ENCODE peak calls at places on chromosomes 3 and 15, in ten cellular contexts. One of them, this sample, is unnamed.

GRCh38 chr15:87287156-87287555 is 969.4 kb downstream of the NTRK3 start:
- DNase-seq in GM23338: no peak
- DNase-seq in ovary: no peak
- DNase-seq in lung: no peak
- DNase-seq in cardiac fibroblast: peak
- DNase-seq in Peyer's patch: no peak
- DNase-seq in stomach: no peak
- DNase-seq in right atrium auricular region: no peak
- DNase-seq in brain microvascular endothelial cell: peak
- DNase-seq in cardiac muscle cell: peak
- DNase-seq in this sample: peak

GRCh38 chr3:136255672-136256406 is 5.7 kb downstream of the PCCB start:
- DNase-seq in lung: no peak
- DNase-seq in cardiac fibroblast: no peak
- DNase-seq in Peyer's patch: peak
- DNase-seq in ovary: no peak
- DNase-seq in cardiac muscle cell: no peak
- DNase-seq in stomach: no peak
- DNase-seq in brain microvascular endothelial cell: no peak
- DNase-seq in GM23338: no peak
- DNase-seq in right atrium auricular region: no peak
- DNase-seq in this sample: no peak

GRCh38 chr3:111895079-111895478 is 36.0 kb downstream of the PHLDB2 start:
- DNase-seq in stomach: no peak
- DNase-seq in right atrium auricular region: no peak
- DNase-seq in cardiac muscle cell: peak
- DNase-seq in Peyer's patch: no peak
- DNase-seq in ovary: no peak
- DNase-seq in brain microvascular endothelial cell: peak
- DNase-seq in cardiac fibroblast: peak
- DNase-seq in GM23338: peak
- DNase-seq in lung: no peak
- DNase-seq in this sample: no peak

GRCh38 chr15:52331490-52332240 is 36.1 kb upstream of the MYO5C start:
- DNase-seq in lung: no peak
- DNase-seq in ovary: no peak
- DNase-seq in Peyer's patch: peak
- DNase-seq in stomach: peak
- DNase-seq in brain microvascular endothelial cell: peak
- DNase-seq in cardiac fibroblast: peak
- DNase-seq in right atrium auricular region: no peak
- DNase-seq in cardiac muscle cell: peak
- DNase-seq in GM23338: peak
- DNase-seq in this sample: no peak

GRCh38 chr15:81133782-81134461 is at the start of gene CFAP161:
- DNase-seq in stomach: peak
- DNase-seq in Peyer's patch: peak
- DNase-seq in GM23338: peak
- DNase-seq in brain microvascular endothelial cell: peak
- DNase-seq in cardiac muscle cell: peak
- DNase-seq in ovary: peak
- DNase-seq in right atrium auricular region: peak
- DNase-seq in cardiac fibroblast: peak
- DNase-seq in lung: peak
- DNase-seq in this sample: peak

GRCh38 chr3:53518495-53518981 is 24.1 kb downstream of the CACNA1D start:
- DNase-seq in Peyer's patch: no peak
- DNase-seq in cardiac muscle cell: peak
- DNase-seq in GM23338: no peak
- DNase-seq in brain microvascular endothelial cell: no peak
- DNase-seq in cardiac fibroblast: no peak
- DNase-seq in lung: no peak
- DNase-seq in stomach: no peak
- DNase-seq in ovary: no peak
- DNase-seq in right atrium auricular region: no peak
- DNase-seq in this sample: no peak

GRCh38 chr3:150739877-150740645 is 22.9 kb downstream of the SIAH2 start:
- DNase-seq in brain microvascular endothelial cell: no peak
- DNase-seq in ovary: no peak
- DNase-seq in lung: no peak
- DNase-seq in Peyer's patch: no peak
- DNase-seq in cardiac fibroblast: no peak
- DNase-seq in GM23338: no peak
- DNase-seq in cardiac muscle cell: no peak
- DNase-seq in stomach: no peak
- DNase-seq in right atrium auricular region: no peak
- DNase-seq in this sample: no peak

GRCh38 chr3:184783309-184783708 is 28.7 kb upstream of the VPS8 start:
- DNase-seq in GM23338: no peak
- DNase-seq in Peyer's patch: no peak
- DNase-seq in right atrium auricular region: no peak
- DNase-seq in lung: no peak
- DNase-seq in brain microvascular endothelial cell: no peak
- DNase-seq in cardiac fibroblast: no peak
- DNase-seq in stomach: no peak
- DNase-seq in cardiac muscle cell: no peak
- DNase-seq in ovary: no peak
- DNase-seq in this sample: no peak

GRCh38 chr3:126524429-126524988 is 554 bp downstream of the CHST13 start:
- DNase-seq in cardiac muscle cell: no peak
- DNase-seq in Peyer's patch: no peak
- DNase-seq in GM23338: no peak
- DNase-seq in ovary: no peak
- DNase-seq in right atrium auricular region: no peak
- DNase-seq in cardiac fibroblast: no peak
- DNase-seq in brain microvascular endothelial cell: no peak
- DNase-seq in lung: no peak
- DNase-seq in stomach: no peak
- DNase-seq in this sample: no peak

GRCh38 chr3:195897081-195897852 is 11.1 kb downstream of the TNK2 start:
- DNase-seq in right atrium auricular region: peak
- DNase-seq in GM23338: no peak
- DNase-seq in ovary: peak
- DNase-seq in stomach: no peak
- DNase-seq in cardiac muscle cell: peak
- DNase-seq in Peyer's patch: no peak
- DNase-seq in brain microvascular endothelial cell: peak
- DNase-seq in cardiac fibroblast: peak
- DNase-seq in lung: no peak
- DNase-seq in this sample: no peak

GRCh38 chr3:88509582-88509981 is 359.8 kb downstream of the C3orf38 start:
- DNase-seq in cardiac fibroblast: no peak
- DNase-seq in brain microvascular endothelial cell: no peak
- DNase-seq in Peyer's patch: no peak
- DNase-seq in cardiac muscle cell: no peak
- DNase-seq in right atrium auricular region: no peak
- DNase-seq in stomach: no peak
- DNase-seq in ovary: no peak
- DNase-seq in lung: no peak
- DNase-seq in GM23338: no peak
- DNase-seq in this sample: no peak

GRCh38 chr15:71121442-71121841 is 6.2 kb downstream of the THSD4 start:
- DNase-seq in right atrium auricular region: no peak
- DNase-seq in lung: no peak
- DNase-seq in Peyer's patch: no peak
- DNase-seq in cardiac fibroblast: no peak
- DNase-seq in cardiac muscle cell: no peak
- DNase-seq in stomach: no peak
- DNase-seq in brain microvascular endothelial cell: no peak
- DNase-seq in GM23338: no peak
- DNase-seq in ovary: no peak
- DNase-seq in this sample: no peak

DNA sequence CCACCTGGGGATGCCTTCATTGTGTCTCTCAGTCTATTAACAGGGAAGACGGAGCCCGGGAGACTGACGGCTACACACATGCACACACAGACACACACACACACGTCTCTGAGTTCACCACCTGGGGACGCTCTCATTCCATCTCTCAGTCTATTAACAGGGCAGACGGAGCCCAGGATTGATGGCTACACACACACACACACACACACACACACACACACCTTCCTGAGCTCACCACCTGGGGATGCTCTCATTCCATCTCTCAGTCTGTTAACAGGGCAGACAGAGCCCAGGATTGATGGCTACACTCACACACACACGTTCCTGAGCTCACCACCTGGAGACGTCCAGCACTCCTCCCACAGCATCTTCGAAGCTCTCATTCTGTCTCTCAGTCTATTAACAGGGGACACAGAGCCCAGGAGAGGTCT is 143.9 kb downstream of the OR4M2 start:
- DNase-seq in right atrium auricular region: no peak
- DNase-seq in ovary: no peak
- DNase-seq in GM23338: no peak
- DNase-seq in brain microvascular endothelial cell: no peak
- DNase-seq in lung: no peak
- DNase-seq in cardiac muscle cell: no peak
- DNase-seq in cardiac fibroblast: no peak
- DNase-seq in Peyer's patch: no peak
- DNase-seq in stomach: no peak
- DNase-seq in this sample: no peak
- TF ChIP-seq CTCF in right atrium auricular region: no peak
- TF ChIP-seq CTCF in ovary: no peak
- TF ChIP-seq CTCF in GM23338: no peak
- TF ChIP-seq CTCF in brain microvascular endothelial cell: no peak
- TF ChIP-seq CTCF in lung: no peak
- TF ChIP-seq CTCF in cardiac muscle cell: no peak
- TF ChIP-seq CTCF in cardiac fibroblast: no peak
- TF ChIP-seq CTCF in Peyer's patch: no peak
- TF ChIP-seq CTCF in stomach: no peak
- TF ChIP-seq CTCF in this sample: no peak

DNA sequence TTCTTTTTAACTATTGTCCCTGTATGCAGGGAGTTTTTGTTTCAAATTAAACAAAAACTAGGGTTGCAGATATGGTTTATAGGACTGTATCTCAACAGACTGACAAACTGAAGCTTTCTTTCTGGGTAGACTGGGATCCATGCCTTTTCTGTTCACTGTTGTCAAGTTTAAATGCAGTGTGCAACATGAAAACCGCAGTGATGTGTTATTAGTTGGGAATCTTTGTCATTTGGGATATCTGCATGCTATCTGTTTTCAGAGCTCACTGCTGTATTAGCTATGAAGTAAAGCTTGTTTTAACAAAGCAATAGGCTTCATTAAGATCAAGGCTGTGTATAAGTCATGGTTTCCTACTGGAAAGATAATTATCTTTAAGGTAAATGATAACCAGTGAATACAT is 21.4 kb upstream of the MCF2L2 start:
- DNase-seq in stomach: no peak
- DNase-seq in cardiac muscle cell: peak
- DNase-seq in Peyer's patch: no peak
- DNase-seq in lung: no peak
- DNase-seq in cardiac fibroblast: no peak
- DNase-seq in GM23338: no peak
- DNase-seq in right atrium auricular region: no peak
- DNase-seq in brain microvascular endothelial cell: no peak
- DNase-seq in ovary: no peak
- DNase-seq in this sample: no peak
- H3K4me3 ChIP-seq in stomach: no peak
- H3K4me3 ChIP-seq in cardiac muscle cell: peak
- H3K4me3 ChIP-seq in Peyer's patch: no peak
- H3K4me3 ChIP-seq in lung: no peak
- H3K4me3 ChIP-seq in cardiac fibroblast: no peak
- H3K4me3 ChIP-seq in GM23338: peak
- H3K4me3 ChIP-seq in right atrium auricular region: no peak
- H3K4me3 ChIP-seq in brain microvascular endothelial cell: peak
- H3K4me3 ChIP-seq in ovary: no peak
- H3K4me3 ChIP-seq in this sample: no peak

GRCh38 chr3:113685956-113686721 is 10.3 kb downstream of the USF3 start:
- DNase-seq in cardiac muscle cell: peak
- DNase-seq in GM23338: peak
- DNase-seq in brain microvascular endothelial cell: peak
- DNase-seq in lung: peak
- DNase-seq in cardiac fibroblast: peak
- DNase-seq in right atrium auricular region: no peak
- DNase-seq in stomach: no peak
- DNase-seq in ovary: no peak
- DNase-seq in Peyer's patch: no peak
- DNase-seq in this sample: no peak
- TF ChIP-seq CTCF in cardiac muscle cell: no peak
- TF ChIP-seq CTCF in GM23338: no peak
- TF ChIP-seq CTCF in brain microvascular endothelial cell: no peak
- TF ChIP-seq CTCF in lung: no peak
- TF ChIP-seq CTCF in cardiac fibroblast: no peak
- TF ChIP-seq CTCF in right atrium auricular region: no peak
- TF ChIP-seq CTCF in stomach: no peak
- TF ChIP-seq CTCF in ovary: no peak
- TF ChIP-seq CTCF in Peyer's patch: no peak
- TF ChIP-seq CTCF in this sample: no peak

GRCh38 chr3:100084100-100084806 is 30.0 kb downstream of the FILIP1L start:
- DNase-seq in right atrium auricular region: no peak
- DNase-seq in ovary: no peak
- DNase-seq in Peyer's patch: no peak
- DNase-seq in stomach: no peak
- DNase-seq in lung: no peak
- DNase-seq in cardiac muscle cell: no peak
- DNase-seq in cardiac fibroblast: no peak
- DNase-seq in brain microvascular endothelial cell: no peak
- DNase-seq in GM23338: no peak
- DNase-seq in this sample: no peak

GRCh38 chr3:100082108-100082642 is 32.1 kb downstream of the FILIP1L start:
- DNase-seq in Peyer's patch: no peak
- DNase-seq in cardiac muscle cell: no peak
- DNase-seq in GM23338: no peak
- DNase-seq in ovary: no peak
- DNase-seq in lung: no peak
- DNase-seq in stomach: no peak
- DNase-seq in brain microvascular endothelial cell: no peak
- DNase-seq in cardiac fibroblast: no peak
- DNase-seq in right atrium auricular region: no peak
- DNase-seq in this sample: no peak

GRCh38 chr3:100082724-100083123 is 31.6 kb downstream of the FILIP1L start:
- DNase-seq in cardiac fibroblast: no peak
- DNase-seq in stomach: no peak
- DNase-seq in lung: no peak
- DNase-seq in right atrium auricular region: no peak
- DNase-seq in cardiac muscle cell: no peak
- DNase-seq in Peyer's patch: no peak
- DNase-seq in brain microvascular endothelial cell: no peak
- DNase-seq in GM23338: no peak
- DNase-seq in ovary: no peak
- DNase-seq in this sample: no peak

GRCh38 chr3:100080573-100080972 is 33.7 kb downstream of the FILIP1L start:
- DNase-seq in Peyer's patch: no peak
- DNase-seq in lung: no peak
- DNase-seq in right atrium auricular region: no peak
- DNase-seq in ovary: no peak
- DNase-seq in GM23338: no peak
- DNase-seq in stomach: no peak
- DNase-seq in cardiac muscle cell: no peak
- DNase-seq in cardiac fibroblast: peak
- DNase-seq in brain microvascular endothelial cell: peak
- DNase-seq in this sample: no peak

DNA sequence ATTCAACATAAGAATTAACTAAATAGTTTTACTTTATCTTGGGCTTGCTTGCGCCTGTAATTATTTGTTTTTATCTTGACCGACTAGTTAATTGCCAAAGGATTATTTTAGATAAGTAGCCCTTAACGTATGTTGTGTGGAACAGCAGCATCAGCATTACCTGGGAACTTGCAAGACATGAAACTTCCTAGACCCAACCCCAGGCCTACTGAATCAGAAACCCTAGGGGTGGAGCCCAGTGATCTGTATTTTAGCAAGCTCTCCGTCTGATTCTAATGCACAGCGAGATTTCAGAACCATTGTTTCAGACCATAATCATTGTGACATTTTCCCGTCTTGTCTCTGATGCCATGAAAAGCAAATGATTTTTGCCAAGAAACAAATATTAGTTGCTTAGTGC is 31.1 kb downstream of the FILIP1L start:
- DNase-seq in brain microvascular endothelial cell: no peak
- DNase-seq in right atrium auricular region: no peak
- DNase-seq in ovary: no peak
- DNase-seq in GM23338: no peak
- DNase-seq in Peyer's patch: no peak
- DNase-seq in cardiac muscle cell: no peak
- DNase-seq in stomach: no peak
- DNase-seq in cardiac fibroblast: no peak
- DNase-seq in lung: no peak
- DNase-seq in this sample: no peak
- H3K4me3 ChIP-seq in brain microvascular endothelial cell: no peak
- H3K4me3 ChIP-seq in right atrium auricular region: no peak
- H3K4me3 ChIP-seq in ovary: no peak
- H3K4me3 ChIP-seq in GM23338: no peak
- H3K4me3 ChIP-seq in Peyer's patch: no peak
- H3K4me3 ChIP-seq in cardiac muscle cell: no peak
- H3K4me3 ChIP-seq in stomach: no peak
- H3K4me3 ChIP-seq in cardiac fibroblast: no peak
- H3K4me3 ChIP-seq in lung: no peak
- H3K4me3 ChIP-seq in this sample: no peak